ENCODE peak calls at places on chromosome 2, in six cellular contexts. T, J, O, B, R and Q are unnamed samples.

GRCh38 chr2:158967114-158967730 is 1.2 kb upstream of the TANC1 start:
- DNase-seq in T (peak), J (no peak), O (no peak), B (no peak), R (no peak), Q (no peak)

GRCh38 chr2:217795067-217795466 is 207.7 kb downstream of the TNS1 start:
- DNase-seq in T (no peak), J (no peak), O (no peak), B (no peak), R (no peak), Q (no peak)

GRCh38 chr2:193695367-193695766 is 1500.6 kb upstream of the TMEFF2 start:
- DNase-seq in T (peak), J (no peak), O (peak), B (no peak), R (peak), Q (peak)

GRCh38 chr2:20450201-20451108 is 3.6 kb downstream of the RHOB start:
- DNase-seq in T (peak), J (peak), O (peak), B (no peak), R (peak), Q (peak)

GRCh38 chr2:230714122-230714453 is 1.4 kb downstream of the CAB39 start:
- DNase-seq in T (peak), J (no peak), O (peak), B (no peak), R (peak), Q (peak)

GRCh38 chr2:108403494-108403893 is 25.7 kb downstream of the SULT1C4 start:
- DNase-seq in T (no peak), J (no peak), O (no peak), B (no peak), R (no peak), Q (peak)

GRCh38 chr2:38499921-38500634 is 102.7 kb downstream of the HNRNPLL start:
- DNase-seq in T (no peak), J (no peak), O (no peak), B (no peak), R (no peak), Q (no peak)

GRCh38 chr2:233386382-233387041 is 32.2 kb downstream of the DGKD start:
- DNase-seq in T (no peak), J (peak), O (no peak), B (no peak), R (no peak), Q (peak)

GRCh38 chr2:32768387-32769174 is 140.7 kb downstream of the TTC27 start:
- DNase-seq in T (no peak), J (no peak), O (no peak), B (no peak), R (no peak), Q (no peak)

GRCh38 chr2:524442-524841 is 152.8 kb downstream of the TMEM18 start:
- DNase-seq in T (no peak), J (no peak), O (no peak), B (no peak), R (no peak), Q (no peak)

GRCh38 chr2:113166187-113166645 is 7.6 kb upstream of the PSD4 start:
- DNase-seq in T (no peak), J (peak), O (no peak), B (no peak), R (no peak), Q (no peak)

GRCh38 chr2:113117594-113118262 is 9.7 kb upstream of the IL1RN start:
- DNase-seq in T (no peak), J (peak), O (peak), B (peak), R (peak), Q (no peak)

GRCh38 chr2:179539112-179539511 is 274.5 kb upstream of the SESTD1 start:
- DNase-seq in T (no peak), J (no peak), O (no peak), B (no peak), R (no peak), Q (no peak)

GRCh38 chr2:155209696-155210449 is 511.4 kb downstream of the KCNJ3 start:
- DNase-seq in T (no peak), J (no peak), O (no peak), B (no peak), R (no peak), Q (no peak)

GRCh38 chr2:135916232-135916631 is 40.0 kb upstream of the MCM6 start:
- DNase-seq in T (no peak), J (no peak), O (peak), B (no peak), R (no peak), Q (peak)

GRCh38 chr2:45851576-45852304 is 200.3 kb downstream of the PRKCE start:
- DNase-seq in T (no peak), J (no peak), O (peak), B (no peak), R (peak), Q (peak)